ENCODE peak calls at places on chromosomes 3 and 15, in seven cellular contexts. T is testis; D is A549; F is right atrium auricular region; V is SJSA1; J is CD8-positive, alpha-beta memory T cell; L is prostate gland. U is an unnamed sample. For H3K4me1, the result is how much of the 10 kb centered on the place peaks cover.

GRCh38 chr3:43071313-43071893 is 34.5 kb downstream of the POMGNT2 start:
- DNase-seq in T (no peak), D (no peak), F (peak), V (no peak), J (no peak), L (no peak), U (no peak)

GRCh38 chr15:43329222-43329959 is 982 bp downstream of the LCMT2 start:
- DNase-seq in T (peak), D (no peak), F (no peak), V (no peak), J (no peak), L (peak), U (no peak)

GRCh38 chr3:18114894-18115293 is 310.2 kb downstream of the SATB1 start:
- DNase-seq in T (no peak), D (no peak), F (no peak), V (no peak), J (no peak), L (no peak), U (no peak)

GRCh38 chr3:78908236-78908635 is 859.6 kb downstream of the ROBO1 start:
- DNase-seq in T (no peak), D (no peak), F (no peak), V (no peak), J (no peak), L (no peak), U (no peak)

GRCh38 chr15:71598741-71599140 is 211.6 kb upstream of the NR2E3 start:
- DNase-seq in T (no peak), D (no peak), F (no peak), V (no peak), J (no peak), L (no peak), U (no peak)

GRCh38 chr3:55000546-55000945 is 72.7 kb upstream of the LRTM1 start:
- DNase-seq in T (no peak), D (peak), F (peak), V (peak), J (no peak), L (no peak), U (no peak)

GRCh38 chr3:170977911-170978310 is 48.6 kb downstream of the SLC2A2 start:
- DNase-seq in T (no peak), D (peak), F (no peak), V (no peak), J (no peak), L (no peak), U (no peak)

GRCh38 chr15:58951388-58952060 is 18.0 kb upstream of the SLTM start:
- DNase-seq in T (no peak), D (no peak), F (no peak), V (no peak), J (no peak), L (peak), U (no peak)

GRCh38 chr3:121574449-121574848 is 6.7 kb downstream of the ARGFX start:
- DNase-seq in T (no peak), D (no peak), F (no peak), V (no peak), J (no peak), L (no peak), U (no peak)

GRCh38 chr15:58779554-58779953 is 8.5 kb downstream of the MINDY2 start:
- DNase-seq in T (no peak), D (no peak), F (no peak), V (no peak), J (no peak), L (no peak), U (no peak)

GRCh38 chr15:100716456-100717085 is 114.2 kb downstream of the ASB7 start:
- DNase-seq in T (no peak), D (no peak), F (peak), V (no peak), J (no peak), L (no peak), U (no peak)

GRCh38 chr3:150138824-150139223 is 168.1 kb upstream of the PFN2 start:
- DNase-seq in T (no peak), D (no peak), F (no peak), V (no peak), J (no peak), L (no peak), U (no peak)

GRCh38 chr3:10274601-10275000 is 18.1 kb downstream of the GHRL start:
- DNase-seq in T (no peak), D (no peak), F (no peak), V (no peak), J (no peak), L (no peak), U (no peak)

GRCh38 chr3:79066481-79066880 is 701.3 kb downstream of the ROBO1 start:
- DNase-seq in T (no peak), D (no peak), F (no peak), V (no peak), J (no peak), L (no peak), U (no peak)

GRCh38 chr3:136149569-136150136 is 46.5 kb downstream of the MSL2 start:
- DNase-seq in T (no peak), D (no peak), F (no peak), V (no peak), J (no peak), L (no peak), U (no peak)

GRCh38 chr3:96813134-96813819 is 1.1 kb upstream of the EPHA6 start:
- DNase-seq in T (peak), D (peak), F (peak), V (peak), J (no peak), L (peak), U (no peak)

GRCh38 chr15:39501366-39501765 is 79.5 kb upstream of the THBS1 start:
- DNase-seq in T (no peak), D (no peak), F (no peak), V (no peak), J (no peak), L (no peak), U (no peak)

GRCh38 chr3:168049366-168049974 is 46.3 kb downstream of the GOLIM4 start:
- DNase-seq in T (no peak), D (no peak), F (no peak), V (no peak), J (no peak), L (peak), U (no peak)

GRCh38 chr3:32780735-32781210 is 37.0 kb upstream of the TRIM71 start:
- DNase-seq in T (peak), D (no peak), F (peak), V (peak), J (no peak), L (peak), U (no peak)

GRCh38 chr15:89052474-89052873 is 35.8 kb upstream of the ABHD2 start:
- DNase-seq in T (no peak), D (no peak), F (no peak), V (peak), J (no peak), L (no peak), U (no peak)

GRCh38 chr3:9746330-9746729 is 3.4 kb upstream of the OGG1 start:
- DNase-seq in T (no peak), D (no peak), F (no peak), V (no peak), J (no peak), L (no peak), U (no peak)

GRCh38 chr3:54518011-54518675 is 395.8 kb downstream of the CACNA2D3 start:
- DNase-seq in T (no peak), D (no peak), F (no peak), V (no peak), J (no peak), L (no peak), U (no peak)

GRCh38 chr3:187040637-187041361 is 98.5 kb downstream of the RPL39L start:
- DNase-seq in T (no peak), D (no peak), F (no peak), V (no peak), J (no peak), L (no peak), U (no peak)

GRCh38 chr15:25693321-25694237 is 169.5 kb downstream of the ATP10A start:
- DNase-seq in T (peak), D (no peak), F (no peak), V (peak), J (no peak), L (no peak), U (no peak)

GRCh38 chr3:167684389-167684993 is 30.7 kb upstream of the WDR49 start:
- DNase-seq in T (peak), D (peak), F (no peak), V (peak), J (peak), L (peak), U (no peak)

GRCh38 chr15:65400760-65401606 is 21.8 kb downstream of the IGDCC4 start:
- DNase-seq in T (peak), D (peak), F (peak), V (peak), J (peak), L (no peak), U (peak)

GRCh38 chr15:50365570-50365969 is 10.6 kb upstream of the GABPB1 start:
- DNase-seq in T (no peak), D (no peak), F (no peak), V (no peak), J (no peak), L (no peak), U (no peak)

DNA sequence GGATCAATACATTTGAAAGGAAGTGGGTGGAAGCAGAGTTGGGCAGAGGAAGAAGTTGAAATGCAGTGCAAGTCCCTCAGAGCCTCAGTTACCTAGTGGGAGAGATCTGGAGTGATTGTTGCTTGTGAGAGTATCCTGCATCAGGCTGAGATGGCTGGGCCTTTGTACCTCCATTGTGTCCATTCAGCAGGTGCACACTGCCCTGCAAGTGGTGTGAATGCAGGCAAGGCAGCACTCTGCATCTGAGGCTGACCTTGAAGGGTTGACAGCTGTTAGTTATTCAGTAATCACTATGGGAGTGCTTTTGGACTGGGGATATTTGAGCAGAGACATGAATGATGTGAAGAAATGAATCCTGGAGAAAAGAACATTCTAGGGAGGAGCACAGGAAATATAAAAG is 25.2 kb downstream of the ATP6V1A start:
- DNase-seq in T (no peak), D (no peak), F (no peak), V (no peak), J (no peak), L (no peak), U (no peak)
- H3K27ac ChIP-seq in T (no peak), D (no peak), F (no peak), V (no peak), J (no peak), L (no peak), U (no peak)

DNA sequence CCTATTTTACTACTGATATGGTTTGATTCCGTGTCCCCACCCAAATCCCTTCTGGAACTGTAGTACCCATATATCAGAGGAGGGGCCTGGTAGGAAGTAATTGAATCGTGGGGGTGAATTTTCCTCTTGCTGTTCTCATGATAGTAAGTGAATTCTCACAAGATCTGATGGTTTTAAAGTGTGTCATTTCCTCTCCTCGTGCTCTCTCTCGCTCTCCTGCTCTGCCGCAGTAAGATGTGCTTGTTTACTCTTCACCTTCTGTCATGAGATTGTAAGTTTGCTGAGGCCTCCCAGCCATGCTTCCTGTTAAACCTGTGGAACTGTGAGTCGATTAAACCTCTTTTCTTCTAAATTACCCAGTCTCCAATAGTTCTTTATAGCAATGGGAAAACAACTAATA is 81.2 kb upstream of the ZBTB20 start:
- DNase-seq in T (no peak), D (no peak), F (no peak), V (no peak), J (no peak), L (no peak), U (no peak)
- H3K4me1 ChIP-seq in T (under half), D (under half), F (under half), V (under half), J (under half), L (under half), U (under half)

GRCh38 chr3:58027704-58028317 is 19.6 kb downstream of the FLNB start:
- DNase-seq in T (no peak), D (no peak), F (no peak), V (no peak), J (no peak), L (no peak), U (no peak)
- H3K27ac ChIP-seq in T (no peak), D (peak), F (no peak), V (no peak), J (no peak), L (peak), U (no peak)

GRCh38 chr3:52020796-52021195 is 25.1 kb upstream of the RPL29 start:
- DNase-seq in T (no peak), D (no peak), F (no peak), V (no peak), J (no peak), L (no peak), U (no peak)

GRCh38 chr3:52023101-52023770 is 27.5 kb upstream of the RPL29 start:
- DNase-seq in T (no peak), D (no peak), F (no peak), V (no peak), J (no peak), L (no peak), U (no peak)

GRCh38 chr3:52021869-52022268 is 26.2 kb upstream of the RPL29 start:
- DNase-seq in T (no peak), D (no peak), F (no peak), V (no peak), J (no peak), L (no peak), U (no peak)

GRCh38 chr3:52023860-52024764 is 28.4 kb upstream of the RPL29 start:
- DNase-seq in T (no peak), D (no peak), F (no peak), V (no peak), J (no peak), L (no peak), U (no peak)

GRCh38 chr3:52022323-52023100 is 26.8 kb upstream of the RPL29 start:
- DNase-seq in T (peak), D (no peak), F (no peak), V (no peak), J (no peak), L (no peak), U (no peak)
- H3K4me1 ChIP-seq in T (half or more), D (under half), F (under half), V (under half), J (under half), L (under half), U (under half)

GRCh38 chr15:91473894-91474293 is 373.8 kb downstream of the SV2B start:
- DNase-seq in T (no peak), D (no peak), F (no peak), V (no peak), J (no peak), L (no peak), U (no peak)
- H3K27ac ChIP-seq in T (no peak), D (no peak), F (no peak), V (no peak), J (no peak), L (no peak), U (no peak)

DNA sequence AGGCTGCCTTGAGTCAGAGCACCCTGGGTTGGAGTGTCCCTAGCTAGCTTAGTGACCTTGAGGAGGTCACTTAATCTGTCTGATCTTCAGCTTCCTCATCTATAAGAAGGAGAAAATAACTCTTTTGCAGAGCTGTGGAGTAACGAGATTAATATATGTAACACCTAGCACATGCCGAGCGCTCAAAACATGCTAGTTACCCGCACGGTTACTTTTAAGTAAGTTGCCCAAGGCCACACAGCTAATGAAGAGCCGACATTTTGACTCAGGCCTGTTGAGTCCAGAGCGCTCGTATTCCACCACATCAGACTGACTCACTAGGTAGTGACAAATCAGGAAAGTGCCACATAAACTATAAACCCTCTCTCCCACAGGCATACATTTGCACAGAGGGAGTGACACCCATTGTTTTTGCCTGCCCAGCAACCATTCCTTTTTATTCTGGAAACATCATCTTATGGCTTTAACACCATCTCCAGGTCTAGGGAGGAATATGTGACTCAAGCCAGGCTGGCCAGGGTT is 42.4 kb downstream of the BHLHE40 start:
- DNase-seq in T (no peak), D (peak), F (no peak), V (peak), J (no peak), L (no peak), U (no peak)
- H3K4me1 ChIP-seq in T (under half), D (half or more), F (under half), V (half or more), J (under half), L (under half), U (under half)

GRCh38 chr3:46585799-46586693 is 19.9 kb upstream of the LRRC2 start:
- DNase-seq in T (no peak), D (no peak), F (peak), V (no peak), J (no peak), L (no peak), U (no peak)
- H3K27ac ChIP-seq in T (no peak), D (peak), F (no peak), V (no peak), J (no peak), L (no peak), U (no peak)

U was measured in CD8-positive, alpha-beta T cell.